ENCODE peak calls at places on chromosomes 1 and 21, in four cellular contexts. One of them, this sample, is unnamed.

GRCh38 chr21:37462087-37462861 is 95.7 kb downstream of the DYRK1A start:
- DNase-seq in K562: no peak
- DNase-seq in HCT116: no peak
- DNase-seq in HepG2: peak; percentile 31
- DNase-seq in this sample: no peak

GRCh38 chr1:214707306-214708087 is 104.5 kb downstream of the CENPF start:
- DNase-seq in K562: no peak
- DNase-seq in HCT116: no peak
- DNase-seq in HepG2: no peak
- DNase-seq in this sample: no peak

GRCh38 chr21:44441581-44442265 is 13.6 kb upstream of the LRRC3 start:
- DNase-seq in K562: no peak
- DNase-seq in HCT116: no peak
- DNase-seq in HepG2: no peak
- DNase-seq in this sample: no peak

GRCh38 chr1:26284597-26285351 is 4.9 kb downstream of the SH3BGRL3 start:
- DNase-seq in K562: peak; percentile 92
- DNase-seq in HCT116: peak; percentile 91
- DNase-seq in HepG2: peak; percentile 44
- DNase-seq in this sample: peak; percentile 84

GRCh38 chr1:24111998-24112380 is at the start of gene MYOM3:
- DNase-seq in K562: no peak
- DNase-seq in HCT116: no peak
- DNase-seq in HepG2: no peak
- DNase-seq in this sample: no peak

GRCh38 chr1:91549041-91549735 is 48.5 kb downstream of the CDC7 start:
- DNase-seq in K562: no peak
- DNase-seq in HCT116: no peak
- DNase-seq in HepG2: no peak
- DNase-seq in this sample: no peak

GRCh38 chr1:54246097-54246721 is 46.2 kb downstream of the MRPL37 start:
- DNase-seq in K562: no peak
- DNase-seq in HCT116: no peak
- DNase-seq in HepG2: no peak
- DNase-seq in this sample: no peak

GRCh38 chr1:39538531-39539251 is 37.9 kb downstream of the PABPC4 start:
- DNase-seq in K562: no peak
- DNase-seq in HCT116: no peak
- DNase-seq in HepG2: no peak
- DNase-seq in this sample: no peak

GRCh38 chr1:86701731-86702130 is 2.6 kb upstream of the SH3GLB1 start:
- DNase-seq in K562: no peak
- DNase-seq in HCT116: no peak
- DNase-seq in HepG2: no peak
- DNase-seq in this sample: no peak

GRCh38 chr21:25859264-25859931 is 124.6 kb downstream of the GABPA start:
- DNase-seq in K562: no peak
- DNase-seq in HCT116: no peak
- DNase-seq in HepG2: no peak
- DNase-seq in this sample: no peak

GRCh38 chr1:218904401-218904800 is 269.3 kb upstream of the LYPLAL1 start:
- DNase-seq in K562: no peak
- DNase-seq in HCT116: no peak
- DNase-seq in HepG2: no peak
- DNase-seq in this sample: no peak

GRCh38 chr21:18058731-18059398 is 185.8 kb upstream of the CHODL start:
- DNase-seq in K562: no peak
- DNase-seq in HCT116: no peak
- DNase-seq in HepG2: no peak
- DNase-seq in this sample: no peak

GRCh38 chr1:17908945-17909344 is 153.8 kb downstream of the ACTL8 start:
- DNase-seq in K562: no peak
- DNase-seq in HCT116: no peak
- DNase-seq in HepG2: no peak
- DNase-seq in this sample: no peak

GRCh38 chr1:154304664-154305337 is 16.1 kb upstream of the AQP10 start:
- DNase-seq in K562: peak; percentile 33
- DNase-seq in HCT116: no peak
- DNase-seq in HepG2: peak; percentile 28
- DNase-seq in this sample: no peak

GRCh38 chr1:117210831-117211261 is at the start of gene VTCN1:
- DNase-seq in K562: no peak
- DNase-seq in HCT116: peak; percentile 43
- DNase-seq in HepG2: no peak
- DNase-seq in this sample: no peak

GRCh38 chr1:208595745-208596144 is 351.6 kb upstream of the PLXNA2 start:
- DNase-seq in K562: no peak
- DNase-seq in HCT116: no peak
- DNase-seq in HepG2: no peak
- DNase-seq in this sample: no peak

DNA sequence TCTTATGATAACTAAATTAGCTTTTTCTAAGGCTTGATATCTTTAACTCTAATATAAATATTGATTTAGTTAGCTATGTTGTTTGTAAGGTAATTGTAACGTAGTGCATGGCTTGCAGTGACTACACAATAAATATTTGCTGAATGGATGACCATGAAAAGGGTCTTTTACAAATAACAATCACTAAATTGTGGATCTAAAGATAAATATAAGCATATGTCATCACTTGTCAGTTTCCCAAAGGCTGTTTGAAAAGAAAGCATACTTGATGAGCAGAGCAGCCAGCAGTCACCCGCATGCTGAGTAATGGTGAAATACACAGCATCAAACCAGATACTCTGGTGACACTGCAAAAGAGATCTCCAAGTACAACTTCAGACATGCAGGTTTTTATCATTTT is 92.5 kb upstream of the FMN2 start:
- DNase-seq in K562: no peak
- DNase-seq in HCT116: no peak
- DNase-seq in HepG2: peak; percentile 4
- DNase-seq in this sample: no peak
- TF ChIP-seq CTCF in K562: no peak
- TF ChIP-seq CTCF in HCT116: no peak
- TF ChIP-seq CTCF in HepG2: no peak
- TF ChIP-seq CTCF in this sample: no peak

GRCh38 chr1:42981871-42982270 is 23.2 kb upstream of the SLC2A1 start:
- DNase-seq in K562: no peak
- DNase-seq in HCT116: no peak
- DNase-seq in HepG2: no peak
- DNase-seq in this sample: no peak
- TF ChIP-seq TCF7L2 in K562: no peak
- TF ChIP-seq TCF7L2 in HCT116: no peak
- TF ChIP-seq TCF7L2 in HepG2: no peak
- TF ChIP-seq TCF7L2 in this sample: no peak

GRCh38 chr1:204296431-204296988 is 63.2 kb downstream of the PLEKHA6 start:
- DNase-seq in K562: no peak
- DNase-seq in HCT116: no peak
- DNase-seq in HepG2: peak; percentile 41
- DNase-seq in this sample: no peak
- TF ChIP-seq CTCF in K562: no peak
- TF ChIP-seq CTCF in HCT116: no peak
- TF ChIP-seq CTCF in HepG2: peak; percentile 77
- TF ChIP-seq CTCF in this sample: no peak

DNA sequence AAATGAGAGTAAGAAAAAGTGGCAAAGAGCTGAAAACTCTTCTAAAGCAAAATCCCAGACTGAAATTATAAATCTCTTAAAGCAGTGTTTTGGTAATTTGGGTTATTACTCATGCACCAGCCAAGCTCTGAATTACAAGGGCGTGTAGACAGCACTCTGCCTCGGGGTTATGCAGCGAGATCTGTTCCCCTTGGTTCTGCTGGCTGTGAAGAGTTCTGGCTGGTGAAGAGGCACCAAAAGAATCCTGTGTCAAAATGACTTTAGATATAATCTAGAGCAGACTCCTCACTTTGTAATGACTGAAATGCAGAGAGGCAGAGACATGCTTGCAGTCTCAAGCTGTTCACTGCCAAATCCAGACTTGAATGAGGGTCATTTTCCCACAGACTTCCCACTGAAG is 461.8 kb upstream of the CXADR start:
- DNase-seq in K562: no peak
- DNase-seq in HCT116: no peak
- DNase-seq in HepG2: no peak
- DNase-seq in this sample: no peak
- TF ChIP-seq TCF7L2 in K562: no peak
- TF ChIP-seq TCF7L2 in HCT116: no peak
- TF ChIP-seq TCF7L2 in HepG2: no peak
- TF ChIP-seq TCF7L2 in this sample: no peak

GRCh38 chr1:182054698-182055326 is 6.7 kb downstream of the ZNF648 start:
- DNase-seq in K562: peak; percentile 52
- DNase-seq in HCT116: peak; percentile 26
- DNase-seq in HepG2: peak; percentile 39
- DNase-seq in this sample: no peak
- TF ChIP-seq CTCF in K562: peak; percentile 79
- TF ChIP-seq CTCF in HCT116: peak; percentile 51
- TF ChIP-seq CTCF in HepG2: peak; percentile 52
- TF ChIP-seq CTCF in this sample: peak; percentile 39

GRCh38 chr1:1268284-1268682 is 5.4 kb downstream of the UBE2J2 start:
- DNase-seq in K562: no peak
- DNase-seq in HCT116: no peak
- DNase-seq in HepG2: no peak
- DNase-seq in this sample: no peak
- TF ChIP-seq TCF7L2 in K562: no peak
- TF ChIP-seq TCF7L2 in HCT116: no peak
- TF ChIP-seq TCF7L2 in HepG2: no peak
- TF ChIP-seq TCF7L2 in this sample: no peak

GRCh38 chr1:179971563-179972496 is 17.2 kb downstream of the CEP350 start:
- DNase-seq in K562: peak; percentile 73
- DNase-seq in HCT116: no peak
- DNase-seq in HepG2: no peak
- DNase-seq in this sample: no peak
- TF ChIP-seq CTCF in K562: no peak
- TF ChIP-seq CTCF in HCT116: no peak
- TF ChIP-seq CTCF in HepG2: no peak
- TF ChIP-seq CTCF in this sample: no peak

GRCh38 chr21:29299046-29299905 is 554 bp downstream of the BACH1 start:
- DNase-seq in K562: peak; percentile 90
- DNase-seq in HCT116: no peak
- DNase-seq in HepG2: peak; percentile 65
- DNase-seq in this sample: no peak

GRCh38 chr21:29301703-29302102 is 3.0 kb downstream of the BACH1 start:
- DNase-seq in K562: no peak
- DNase-seq in HCT116: no peak
- DNase-seq in HepG2: no peak
- DNase-seq in this sample: no peak

GRCh38 chr21:29299906-29300546 is 1.3 kb downstream of the BACH1 start:
- DNase-seq in K562: peak; percentile 60
- DNase-seq in HCT116: peak; percentile 15
- DNase-seq in HepG2: peak; percentile 87
- DNase-seq in this sample: peak; percentile 10

GRCh38 chr21:29302340-29302991 is 3.7 kb downstream of the BACH1 start:
- DNase-seq in K562: no peak
- DNase-seq in HCT116: no peak
- DNase-seq in HepG2: no peak
- DNase-seq in this sample: no peak

DNA sequence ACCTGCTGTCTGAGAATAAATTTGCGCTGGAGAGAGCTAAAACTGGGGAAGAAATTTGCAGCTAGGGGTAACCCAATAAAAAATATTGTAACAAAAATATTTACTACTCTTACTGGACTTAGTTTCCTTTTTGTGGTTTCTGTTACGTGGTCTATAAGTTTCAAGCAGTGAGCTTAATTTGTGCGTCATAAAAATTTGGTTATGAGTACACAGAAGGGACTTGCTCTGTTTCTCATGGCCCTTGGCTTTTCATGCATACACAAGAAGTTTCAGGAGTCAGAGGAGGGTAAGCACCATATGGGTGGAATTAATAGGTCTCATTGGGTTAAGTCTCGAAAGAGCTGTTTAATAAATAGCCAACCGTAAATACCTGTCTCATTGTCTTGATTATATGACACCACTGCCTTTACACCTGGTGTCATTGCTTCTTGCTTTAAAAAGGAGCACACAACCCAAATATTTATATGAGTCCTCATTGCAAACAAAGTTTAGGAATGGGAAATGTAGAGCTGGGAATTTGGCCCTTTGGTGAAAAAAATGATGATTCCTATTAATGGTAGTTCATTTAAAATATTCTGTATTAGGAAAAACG is 1.9 kb downstream of the BACH1 start:
- DNase-seq in K562: no peak
- DNase-seq in HCT116: no peak
- DNase-seq in HepG2: no peak
- DNase-seq in this sample: no peak
- TF ChIP-seq TCF7L2 in K562: no peak
- TF ChIP-seq TCF7L2 in HCT116: no peak
- TF ChIP-seq TCF7L2 in HepG2: no peak
- TF ChIP-seq TCF7L2 in this sample: no peak

This sample was measured in Panc1.